ENCODE peak calls at places on chromosomes 12 and 14, in six cellular contexts. One of them, this sample, is unnamed.

GRCh38 chr12:102876883-102877282 is 40.2 kb downstream of the PAH start:
- DNase-seq in lower leg skin: no peak
- DNase-seq in GM06990: no peak
- DNase-seq in mucosa of descending colon: no peak
- DNase-seq in BJ: no peak
- DNase-seq in Karpas-422: peak; percentile 41
- DNase-seq in this sample: no peak

GRCh38 chr12:76270657-76271358 is 77.4 kb downstream of the BBS10 start:
- DNase-seq in lower leg skin: no peak
- DNase-seq in GM06990: no peak
- DNase-seq in mucosa of descending colon: no peak
- DNase-seq in BJ: no peak
- DNase-seq in Karpas-422: no peak
- DNase-seq in this sample: no peak

GRCh38 chr14:104547998-104548700 is 31.4 kb upstream of the C14orf180 start:
- DNase-seq in lower leg skin: no peak
- DNase-seq in GM06990: no peak
- DNase-seq in mucosa of descending colon: no peak
- DNase-seq in BJ: no peak
- DNase-seq in Karpas-422: no peak
- DNase-seq in this sample: no peak

GRCh38 chr12:106245767-106246166 is 2.1 kb downstream of the CKAP4 start:
- DNase-seq in lower leg skin: peak; percentile 74
- DNase-seq in GM06990: no peak
- DNase-seq in mucosa of descending colon: peak; percentile 86
- DNase-seq in BJ: no peak
- DNase-seq in Karpas-422: no peak
- DNase-seq in this sample: no peak

GRCh38 chr14:81247271-81247766 is 26.6 kb upstream of the GTF2A1 start:
- DNase-seq in lower leg skin: no peak
- DNase-seq in GM06990: no peak
- DNase-seq in mucosa of descending colon: no peak
- DNase-seq in BJ: no peak
- DNase-seq in Karpas-422: no peak
- DNase-seq in this sample: no peak

GRCh38 chr12:26614217-26614616 is 218.8 kb downstream of the ITPR2 start:
- DNase-seq in lower leg skin: no peak
- DNase-seq in GM06990: no peak
- DNase-seq in mucosa of descending colon: peak; percentile 35
- DNase-seq in BJ: no peak
- DNase-seq in Karpas-422: peak; percentile 61
- DNase-seq in this sample: no peak

GRCh38 chr14:47044841-47045240 is 393.3 kb upstream of the RPL10L start:
- DNase-seq in lower leg skin: no peak
- DNase-seq in GM06990: no peak
- DNase-seq in mucosa of descending colon: no peak
- DNase-seq in BJ: no peak
- DNase-seq in Karpas-422: no peak
- DNase-seq in this sample: peak; percentile 41

GRCh38 chr14:54697806-54698205 is 130.9 kb downstream of the SAMD4A start:
- DNase-seq in lower leg skin: no peak
- DNase-seq in GM06990: no peak
- DNase-seq in mucosa of descending colon: no peak
- DNase-seq in BJ: no peak
- DNase-seq in Karpas-422: no peak
- DNase-seq in this sample: no peak

GRCh38 chr12:15931590-15932053 is 20.5 kb downstream of the DERA start:
- DNase-seq in lower leg skin: no peak
- DNase-seq in GM06990: peak; percentile 7
- DNase-seq in mucosa of descending colon: no peak
- DNase-seq in BJ: no peak
- DNase-seq in Karpas-422: peak; percentile 78
- DNase-seq in this sample: no peak

GRCh38 chr14:65131176-65131765 is 29.0 kb upstream of the MAX start:
- DNase-seq in lower leg skin: no peak
- DNase-seq in GM06990: no peak
- DNase-seq in mucosa of descending colon: peak; percentile 63
- DNase-seq in BJ: peak; percentile 83
- DNase-seq in Karpas-422: no peak
- DNase-seq in this sample: no peak

GRCh38 chr12:78799679-78800078 is 64.9 kb upstream of the SYT1 start:
- DNase-seq in lower leg skin: no peak
- DNase-seq in GM06990: no peak
- DNase-seq in mucosa of descending colon: no peak
- DNase-seq in BJ: no peak
- DNase-seq in Karpas-422: no peak
- DNase-seq in this sample: no peak

GRCh38 chr12:106976013-106976658 is 10.8 kb downstream of the MTERF2 start:
- DNase-seq in lower leg skin: no peak
- DNase-seq in GM06990: no peak
- DNase-seq in mucosa of descending colon: no peak
- DNase-seq in BJ: no peak
- DNase-seq in Karpas-422: no peak
- DNase-seq in this sample: no peak

GRCh38 chr14:81464253-81465001 is 64.3 kb upstream of the STON2 start:
- DNase-seq in lower leg skin: peak; percentile 60
- DNase-seq in GM06990: peak; percentile 35
- DNase-seq in mucosa of descending colon: peak; percentile 84
- DNase-seq in BJ: peak; percentile 19
- DNase-seq in Karpas-422: peak; percentile 94
- DNase-seq in this sample: no peak

GRCh38 chr12:120257041-120257821 is 8.3 kb downstream of the PXN start:
- DNase-seq in lower leg skin: peak; percentile 32
- DNase-seq in GM06990: no peak
- DNase-seq in mucosa of descending colon: no peak
- DNase-seq in BJ: peak; percentile 80
- DNase-seq in Karpas-422: no peak
- DNase-seq in this sample: no peak

GRCh38 chr12:82862069-82862841 is 175.5 kb downstream of the TMTC2 start:
- DNase-seq in lower leg skin: no peak
- DNase-seq in GM06990: no peak
- DNase-seq in mucosa of descending colon: no peak
- DNase-seq in BJ: peak; percentile 80
- DNase-seq in Karpas-422: no peak
- DNase-seq in this sample: no peak

GRCh38 chr14:21510735-21511657 is at the start of gene METTL3:
- DNase-seq in lower leg skin: peak; percentile 99
- DNase-seq in GM06990: peak; percentile 86
- DNase-seq in mucosa of descending colon: peak; percentile 99
- DNase-seq in BJ: peak; percentile 95
- DNase-seq in Karpas-422: peak; percentile 99
- DNase-seq in this sample: peak; percentile 98

GRCh38 chr14:64930085-64930843 is 12.3 kb downstream of the GPX2 start:
- DNase-seq in lower leg skin: no peak
- DNase-seq in GM06990: no peak
- DNase-seq in mucosa of descending colon: no peak
- DNase-seq in BJ: no peak
- DNase-seq in Karpas-422: no peak
- DNase-seq in this sample: no peak

GRCh38 chr12:3365416-3366385 is 125.3 kb upstream of the PRMT8 start:
- DNase-seq in lower leg skin: no peak
- DNase-seq in GM06990: no peak
- DNase-seq in mucosa of descending colon: peak; percentile 15
- DNase-seq in BJ: no peak
- DNase-seq in Karpas-422: no peak
- DNase-seq in this sample: peak; percentile 62

GRCh38 chr14:71290960-71291466 is 383.8 kb downstream of the PCNX1 start:
- DNase-seq in lower leg skin: no peak
- DNase-seq in GM06990: peak; percentile 54
- DNase-seq in mucosa of descending colon: no peak
- DNase-seq in BJ: peak; percentile 47
- DNase-seq in Karpas-422: no peak
- DNase-seq in this sample: no peak

GRCh38 chr12:57239587-57240068 is 10.1 kb downstream of the SHMT2 start:
- DNase-seq in lower leg skin: no peak
- DNase-seq in GM06990: no peak
- DNase-seq in mucosa of descending colon: no peak
- DNase-seq in BJ: no peak
- DNase-seq in Karpas-422: peak; percentile 65
- DNase-seq in this sample: no peak

GRCh38 chr12:57240069-57240921 is 10.7 kb downstream of the STAC3 start:
- DNase-seq in lower leg skin: peak; percentile 47
- DNase-seq in GM06990: peak; percentile 78
- DNase-seq in mucosa of descending colon: peak; percentile 63
- DNase-seq in BJ: no peak
- DNase-seq in Karpas-422: peak; percentile 91
- DNase-seq in this sample: peak; percentile 64

GRCh38 chr12:57237653-57237951 is 8.1 kb downstream of the SHMT2 start:
- DNase-seq in lower leg skin: no peak
- DNase-seq in GM06990: no peak
- DNase-seq in mucosa of descending colon: no peak
- DNase-seq in BJ: no peak
- DNase-seq in Karpas-422: no peak
- DNase-seq in this sample: no peak

GRCh38 chr12:57237952-57238853 is 8.7 kb downstream of the SHMT2 start:
- DNase-seq in lower leg skin: no peak
- DNase-seq in GM06990: peak; percentile 51
- DNase-seq in mucosa of descending colon: no peak
- DNase-seq in BJ: no peak
- DNase-seq in Karpas-422: no peak
- DNase-seq in this sample: peak; percentile 40

GRCh38 chr12:57238854-57239554 is 9.5 kb downstream of the SHMT2 start:
- DNase-seq in lower leg skin: peak; percentile 84
- DNase-seq in GM06990: peak; percentile 91
- DNase-seq in mucosa of descending colon: peak; percentile 93
- DNase-seq in BJ: peak; percentile 44
- DNase-seq in Karpas-422: peak; percentile 96
- DNase-seq in this sample: peak; percentile 78
- H3K4me3 ChIP-seq in lower leg skin: peak overlapping the region; percentile 5
- H3K4me3 ChIP-seq in GM06990: peak overlapping the region; percentile 62
- H3K4me3 ChIP-seq in mucosa of descending colon: no peak overlapping the region
- H3K4me3 ChIP-seq in BJ: peak overlapping the region; percentile 60
- H3K4me3 ChIP-seq in Karpas-422: peak overlapping the region; percentile 69
- H3K4me3 ChIP-seq in this sample: peak overlapping the region; percentile 43

GRCh38 chr12:105084251-105085250 is at the start of gene ALDH1L2:
- DNase-seq in lower leg skin: peak; percentile 65
- DNase-seq in GM06990: peak; percentile 78
- DNase-seq in mucosa of descending colon: peak; percentile 82
- DNase-seq in BJ: peak; percentile 29
- DNase-seq in Karpas-422: no peak
- DNase-seq in this sample: peak; percentile 87

GRCh38 chr12:105079011-105079570 is 5.2 kb downstream of the ALDH1L2 start:
- DNase-seq in lower leg skin: no peak
- DNase-seq in GM06990: no peak
- DNase-seq in mucosa of descending colon: no peak
- DNase-seq in BJ: no peak
- DNase-seq in Karpas-422: no peak
- DNase-seq in this sample: no peak

GRCh38 chr12:105085537-105085936 is 1.3 kb upstream of the ALDH1L2 start:
- DNase-seq in lower leg skin: no peak
- DNase-seq in GM06990: no peak
- DNase-seq in mucosa of descending colon: no peak
- DNase-seq in BJ: no peak
- DNase-seq in Karpas-422: no peak
- DNase-seq in this sample: no peak

GRCh38 chr12:105083551-105084105 is 630 bp downstream of the ALDH1L2 start:
- DNase-seq in lower leg skin: peak; percentile 60
- DNase-seq in GM06990: peak; percentile 23
- DNase-seq in mucosa of descending colon: peak; percentile 45
- DNase-seq in BJ: peak; percentile 18
- DNase-seq in Karpas-422: no peak
- DNase-seq in this sample: peak; percentile 64

GRCh38 chr12:105083041-105083440 is 1.2 kb downstream of the ALDH1L2 start:
- DNase-seq in lower leg skin: no peak
- DNase-seq in GM06990: no peak
- DNase-seq in mucosa of descending colon: no peak
- DNase-seq in BJ: no peak
- DNase-seq in Karpas-422: no peak
- DNase-seq in this sample: no peak
- H3K4me3 ChIP-seq in lower leg skin: no peak overlapping the region
- H3K4me3 ChIP-seq in GM06990: no peak overlapping the region
- H3K4me3 ChIP-seq in mucosa of descending colon: no peak overlapping the region
- H3K4me3 ChIP-seq in BJ: peak overlapping the region; percentile 94
- H3K4me3 ChIP-seq in Karpas-422: no peak overlapping the region
- H3K4me3 ChIP-seq in this sample: no peak overlapping the region

GRCh38 chr14:61671086-61671485 is 24.2 kb upstream of the HIF1A start:
- DNase-seq in lower leg skin: no peak
- DNase-seq in GM06990: peak; percentile 53
- DNase-seq in mucosa of descending colon: no peak
- DNase-seq in BJ: no peak
- DNase-seq in Karpas-422: no peak
- DNase-seq in this sample: no peak
- H3K4me3 ChIP-seq in lower leg skin: no peak overlapping the region
- H3K4me3 ChIP-seq in GM06990: no peak overlapping the region
- H3K4me3 ChIP-seq in mucosa of descending colon: no peak overlapping the region
- H3K4me3 ChIP-seq in BJ: no peak overlapping the region
- H3K4me3 ChIP-seq in Karpas-422: no peak overlapping the region
- H3K4me3 ChIP-seq in this sample: no peak overlapping the region

DNA sequence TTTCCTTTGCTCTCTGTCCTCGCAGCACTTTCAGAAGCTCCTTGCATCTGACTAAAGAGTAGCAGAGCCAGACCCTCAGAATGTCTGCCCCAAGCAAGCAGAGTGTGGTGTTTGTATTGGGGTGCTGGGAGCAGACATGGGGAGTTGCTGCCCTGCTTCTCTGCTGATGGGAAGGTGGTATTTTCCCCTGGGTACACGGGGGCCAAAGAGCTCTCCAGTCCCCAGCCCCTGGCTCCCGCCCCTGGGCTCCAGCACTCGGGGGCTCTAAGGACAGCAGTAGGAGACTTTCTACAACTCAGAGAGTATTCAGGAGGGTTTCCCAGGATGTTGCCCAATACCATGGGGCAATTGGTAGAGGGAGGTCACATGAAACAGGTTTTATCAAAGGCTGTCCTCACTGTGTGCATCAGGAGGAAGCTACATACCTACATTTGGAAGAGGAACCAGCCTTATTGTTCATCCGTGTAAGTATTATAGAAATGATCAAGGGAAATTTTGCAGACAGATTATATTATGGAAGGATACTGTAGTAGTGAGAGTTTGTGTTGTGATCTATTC is 50.3 kb downstream of the DAD1 start:
- DNase-seq in lower leg skin: no peak
- DNase-seq in GM06990: no peak
- DNase-seq in mucosa of descending colon: no peak
- DNase-seq in BJ: no peak
- DNase-seq in Karpas-422: no peak
- DNase-seq in this sample: no peak
- H3K4me3 ChIP-seq in lower leg skin: no peak overlapping the region
- H3K4me3 ChIP-seq in GM06990: no peak overlapping the region
- H3K4me3 ChIP-seq in mucosa of descending colon: no peak overlapping the region
- H3K4me3 ChIP-seq in BJ: no peak overlapping the region
- H3K4me3 ChIP-seq in Karpas-422: no peak overlapping the region
- H3K4me3 ChIP-seq in this sample: no peak overlapping the region

GRCh38 chr12:132218915-132219314 is 74.7 kb downstream of the NOC4L start:
- DNase-seq in lower leg skin: no peak
- DNase-seq in GM06990: no peak
- DNase-seq in mucosa of descending colon: peak; percentile 41
- DNase-seq in BJ: no peak
- DNase-seq in Karpas-422: peak; percentile 81
- DNase-seq in this sample: peak; percentile 67
- H3K4me3 ChIP-seq in lower leg skin: no peak overlapping the region
- H3K4me3 ChIP-seq in GM06990: no peak overlapping the region
- H3K4me3 ChIP-seq in mucosa of descending colon: no peak overlapping the region
- H3K4me3 ChIP-seq in BJ: no peak overlapping the region
- H3K4me3 ChIP-seq in Karpas-422: no peak overlapping the region
- H3K4me3 ChIP-seq in this sample: no peak overlapping the region

This sample was measured in Caco-2.